ENCODE peak calls at places on chromosomes 2 and 18, in five cellular contexts. J is AG04450, P is A549, F is left ventricle myocardium inferior, C is esophagus squamous epithelium. V is an unnamed sample.

GRCh38 chr2:174846941-174847938 is 83.0 kb upstream of the CHRNA1 start:
- DNase-seq in J (peak; percentile 78), P (peak; percentile 20), F (no peak), C (no peak), V (no peak)

GRCh38 chr2:239178954-239179353 is 221.9 kb downstream of the HDAC4 start:
- DNase-seq in J (no peak), P (no peak), F (peak; percentile 5), C (no peak), V (no peak)

GRCh38 chr2:161766334-161766733 is 142.1 kb downstream of the SLC4A10 start:
- DNase-seq in J (no peak), P (no peak), F (no peak), C (no peak), V (no peak)

GRCh38 chr2:233250985-233251305 is 528 bp upstream of the ATG16L1 start:
- DNase-seq in J (no peak), P (no peak), F (no peak), C (no peak), V (no peak)

GRCh38 chr2:217756375-217757107 is 246.3 kb downstream of the TNS1 start:
- DNase-seq in J (no peak), P (peak; percentile 44), F (peak; percentile 63), C (no peak), V (peak; percentile 96)

GRCh38 chr2:211035548-211036185 is 479.3 kb downstream of the CPS1 start:
- DNase-seq in J (no peak), P (peak; percentile 16), F (no peak), C (no peak), V (peak; percentile 5)

GRCh38 chr2:74942263-74942662 is 16.2 kb upstream of the POLE4 start:
- DNase-seq in J (no peak), P (no peak), F (no peak), C (no peak), V (no peak)

GRCh38 chr2:158753561-158754302 is 41.4 kb upstream of the DAPL1 start:
- DNase-seq in J (peak; percentile 30), P (peak; percentile 70), F (peak; percentile 23), C (no peak), V (peak; percentile 45)

GRCh38 chr2:140199312-140199711 is 1419.1 kb upstream of the NXPH2 start:
- DNase-seq in J (no peak), P (no peak), F (no peak), C (no peak), V (no peak)

GRCh38 chr2:225355788-225356187 is 43.7 kb upstream of the NYAP2 start:
- DNase-seq in J (no peak), P (no peak), F (no peak), C (no peak), V (no peak)

GRCh38 chr2:144239306-144239705 is 280.6 kb downstream of the ZEB2 start:
- DNase-seq in J (no peak), P (no peak), F (no peak), C (no peak), V (no peak)

GRCh38 chr2:179341152-179341866 is 76.7 kb upstream of the SESTD1 start:
- DNase-seq in J (no peak), P (no peak), F (no peak), C (no peak), V (no peak)

GRCh38 chr18:9694174-9694573 is 13.9 kb upstream of the RAB31 start:
- DNase-seq in J (no peak), P (no peak), F (no peak), C (no peak), V (no peak)

GRCh38 chr18:74541703-74542555 is 7.6 kb downstream of the CNDP1 start:
- DNase-seq in J (no peak), P (no peak), F (no peak), C (no peak), V (no peak)

GRCh38 chr2:179460530-179460929 is 195.9 kb upstream of the SESTD1 start:
- DNase-seq in J (peak; percentile 68), P (peak; percentile 56), F (no peak), C (no peak), V (no peak)

GRCh38 chr2:20561703-20562454 is 89.0 kb downstream of the HS1BP3 start:
- DNase-seq in J (no peak), P (no peak), F (no peak), C (no peak), V (no peak)

GRCh38 chr18:44568986-44569385 is 111.7 kb upstream of the SETBP1 start:
- DNase-seq in J (no peak), P (no peak), F (no peak), C (no peak), V (no peak)

GRCh38 chr2:226118471-226119429 is 680.9 kb downstream of the IRS1 start:
- DNase-seq in J (peak; percentile 68), P (peak; percentile 91), F (no peak), C (no peak), V (no peak)

GRCh38 chr18:21479721-21480120 is 120.8 kb downstream of the ESCO1 start:
- DNase-seq in J (no peak), P (no peak), F (no peak), C (no peak), V (no peak)

GRCh38 chr2:11213090-11213638 is 57.9 kb downstream of the SLC66A3 start:
- DNase-seq in J (peak; percentile 6), P (no peak), F (no peak), C (no peak), V (no peak)

GRCh38 chr2:195600796-195601195 is 56.2 kb upstream of the SLC39A10 start:
- DNase-seq in J (no peak), P (no peak), F (no peak), C (no peak), V (no peak)

GRCh38 chr18:67514465-67514864 is 2.1 kb downstream of the DSEL start:
- DNase-seq in J (no peak), P (no peak), F (no peak), C (no peak), V (no peak)

GRCh38 chr18:67517224-67517765 is 775 bp upstream of the DSEL start:
- DNase-seq in J (no peak), P (no peak), F (peak; percentile 20), C (no peak), V (no peak)

GRCh38 chr18:67514901-67515540 is 1.5 kb downstream of the DSEL start:
- DNase-seq in J (no peak), P (no peak), F (no peak), C (no peak), V (no peak)

GRCh38 chr18:67516432-67517223 is at the start of gene DSEL:
- DNase-seq in J (peak; percentile 90), P (peak; percentile 89), F (peak; percentile 98), C (peak; percentile 74), V (peak; percentile 99)

GRCh38 chr18:67515987-67516431 is 511 bp downstream of the DSEL start:
- DNase-seq in J (peak; percentile 55), P (peak; percentile 75), F (peak; percentile 82), C (no peak), V (peak; percentile 69)
- TF ChIP-seq CTCF in J (peak; percentile 78), P (peak; percentile 60), F (peak; percentile 81), C (peak; percentile 63), V (peak; percentile 80)

GRCh38 chr2:184527058-184527457 is 71.3 kb upstream of the ZNF804A start:
- DNase-seq in J (no peak), P (peak; percentile 2), F (no peak), C (no peak), V (no peak)
- TF ChIP-seq CTCF in J (no peak), P (no peak), F (no peak), C (no peak), V (no peak)

GRCh38 chr2:99559075-99559662 is 69.4 kb upstream of the REV1 start:
- DNase-seq in J (peak; percentile 36), P (peak; percentile 71), F (peak; percentile 88), C (peak; percentile 29), V (peak; percentile 91)

GRCh38 chr2:99555410-99555809 is 65.6 kb upstream of the REV1 start:
- DNase-seq in J (no peak), P (no peak), F (no peak), C (no peak), V (no peak)

GRCh38 chr2:99550368-99550767 is 60.6 kb upstream of the REV1 start:
- DNase-seq in J (no peak), P (no peak), F (no peak), C (no peak), V (no peak)

GRCh38 chr2:99552529-99552928 is 62.7 kb upstream of the REV1 start:
- DNase-seq in J (no peak), P (no peak), F (peak; percentile 67), C (no peak), V (no peak)

GRCh38 chr2:99554238-99554637 is 64.4 kb upstream of the REV1 start:
- DNase-seq in J (no peak), P (peak; percentile 15), F (no peak), C (no peak), V (no peak)
- TF ChIP-seq CTCF in J (no peak), P (no peak), F (no peak), C (no peak), V (peak; percentile 47)

GRCh38 chr2:166128156-166128505 is 311 bp upstream of the SCN1A start:
- DNase-seq in J (no peak), P (no peak), F (no peak), C (no peak), V (no peak)
- TF ChIP-seq CTCF in J (no peak), P (no peak), F (no peak), C (no peak), V (no peak)

GRCh38 chr2:100957971-100958653 is 44.0 kb upstream of the RPL31 start:
- DNase-seq in J (peak; percentile 55), P (no peak), F (no peak), C (no peak), V (no peak)
- TF ChIP-seq CTCF in J (no peak), P (no peak), F (no peak), C (no peak), V (no peak)

DNA sequence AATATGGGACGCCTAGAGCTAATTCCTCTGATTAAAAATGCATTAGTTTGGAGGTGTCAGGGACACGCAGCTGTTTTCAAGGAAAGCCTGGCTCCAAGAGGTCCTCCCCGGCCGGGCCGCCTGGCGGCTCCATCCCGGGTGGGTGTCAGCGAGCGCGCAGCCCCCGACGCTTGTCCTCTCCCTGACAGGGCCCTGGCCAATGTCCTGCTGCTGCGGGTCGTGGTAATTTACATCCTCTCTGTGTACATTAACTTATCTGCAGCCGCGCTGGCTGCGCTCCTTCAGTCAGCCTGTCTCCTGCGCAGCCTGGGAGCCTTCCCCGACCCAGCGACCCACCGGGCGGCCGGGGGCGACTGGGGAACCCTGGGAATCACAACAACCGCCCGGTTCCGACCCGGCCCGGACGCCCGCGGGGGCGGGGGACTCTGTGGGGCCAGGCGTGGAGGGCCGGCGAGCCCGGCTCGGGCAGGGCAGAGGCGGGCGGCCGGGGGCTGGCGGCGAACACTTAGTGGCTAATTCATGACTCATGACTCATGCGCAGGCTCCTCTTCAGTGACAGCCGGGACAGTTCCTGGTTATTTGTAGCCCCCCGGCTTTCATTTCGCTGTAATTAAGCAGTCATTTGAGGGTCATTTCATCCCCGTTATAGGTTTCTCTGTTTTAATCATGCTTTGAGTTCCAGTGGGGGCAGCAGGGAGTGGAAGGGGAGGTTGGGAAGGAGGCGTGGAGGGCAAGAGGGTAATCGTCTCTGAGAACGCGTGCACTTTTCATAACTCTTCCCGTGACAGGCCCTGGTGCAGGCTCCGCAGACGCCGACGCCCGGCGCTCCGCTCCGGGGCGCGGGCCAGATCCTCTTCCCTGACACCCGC is 141.9 kb upstream of the CTAGE1 start:
- DNase-seq in J (no peak), P (peak; percentile 59), F (peak; percentile 78), C (no peak), V (peak; percentile 47)
- TF ChIP-seq CTCF in J (peak; percentile 46), P (no peak), F (peak; percentile 50), C (no peak), V (peak; percentile 53)

V was measured in neural crest cell.